ENCODE peak calls at places on chromosomes 4 and X, in five cellular contexts. One of them, this sample, is unnamed.
A peak's percentile ranks its signal among the peaks of the same experiment; 100 is the strongest.

GRCh38 chrX:51931761-51932160 is 38.3 kb downstream of the MAGED1 start:
- DNase-seq in myocyte: no peak
- DNase-seq in EL: no peak
- DNase-seq in left ventricle myocardium inferior: no peak
- DNase-seq in NCI-H524 treated with DMSO at 0.1 percent for 48 hours: no peak
- DNase-seq in this sample: no peak

GRCh38 chr4:85408326-85408725 is 66.6 kb upstream of the ARHGAP24 start:
- DNase-seq in left ventricle myocardium inferior: no peak
- DNase-seq in NCI-H524 treated with DMSO at 0.1 percent for 48 hours: no peak
- DNase-seq in myocyte: no peak
- DNase-seq in EL: no peak
- DNase-seq in this sample: no peak

GRCh38 chr4:13615162-13615561 is 12.4 kb downstream of the BOD1L1 start:
- DNase-seq in EL: no peak
- DNase-seq in NCI-H524 treated with DMSO at 0.1 percent for 48 hours: no peak
- DNase-seq in left ventricle myocardium inferior: no peak
- DNase-seq in myocyte: no peak
- DNase-seq in this sample: no peak

GRCh38 chrX:149908308-149908707 is 21.1 kb upstream of the HSFX4 start:
- DNase-seq in left ventricle myocardium inferior: no peak
- DNase-seq in myocyte: no peak
- DNase-seq in NCI-H524 treated with DMSO at 0.1 percent for 48 hours: no peak
- DNase-seq in EL: no peak
- DNase-seq in this sample: no peak

GRCh38 chr4:8439914-8440490 is 521 bp downstream of the ACOX3 start:
- DNase-seq in left ventricle myocardium inferior: no peak
- DNase-seq in myocyte: no peak
- DNase-seq in NCI-H524 treated with DMSO at 0.1 percent for 48 hours: no peak
- DNase-seq in EL: no peak
- DNase-seq in this sample: no peak

GRCh38 chr4:147157860-147158701 is 212.4 kb upstream of the TTC29 start:
- DNase-seq in left ventricle myocardium inferior: peak; percentile 19
- DNase-seq in myocyte: peak; percentile 56
- DNase-seq in NCI-H524 treated with DMSO at 0.1 percent for 48 hours: no peak
- DNase-seq in EL: peak; percentile 20
- DNase-seq in this sample: peak; percentile 51

GRCh38 chr4:62399242-62399641 is 1199.1 kb downstream of the ADGRL3 start:
- DNase-seq in EL: no peak
- DNase-seq in left ventricle myocardium inferior: no peak
- DNase-seq in NCI-H524 treated with DMSO at 0.1 percent for 48 hours: no peak
- DNase-seq in myocyte: no peak
- DNase-seq in this sample: no peak

GRCh38 chr4:112853662-112854256 is 195.7 kb upstream of the ANK2 start:
- DNase-seq in NCI-H524 treated with DMSO at 0.1 percent for 48 hours: no peak
- DNase-seq in EL: no peak
- DNase-seq in myocyte: no peak
- DNase-seq in left ventricle myocardium inferior: no peak
- DNase-seq in this sample: no peak

GRCh38 chr4:81527115-81527514 is 55.4 kb upstream of the RASGEF1B start:
- DNase-seq in left ventricle myocardium inferior: peak; percentile 62
- DNase-seq in myocyte: no peak
- DNase-seq in EL: no peak
- DNase-seq in NCI-H524 treated with DMSO at 0.1 percent for 48 hours: no peak
- DNase-seq in this sample: peak; percentile 78

GRCh38 chr4:5851637-5852036 is 41.2 kb downstream of the CRMP1 start:
- DNase-seq in EL: no peak
- DNase-seq in NCI-H524 treated with DMSO at 0.1 percent for 48 hours: no peak
- DNase-seq in left ventricle myocardium inferior: no peak
- DNase-seq in myocyte: no peak
- DNase-seq in this sample: no peak

GRCh38 chr4:41323706-41324105 is 67.0 kb downstream of the UCHL1 start:
- DNase-seq in EL: peak; percentile 34
- DNase-seq in myocyte: no peak
- DNase-seq in left ventricle myocardium inferior: no peak
- DNase-seq in NCI-H524 treated with DMSO at 0.1 percent for 48 hours: no peak
- DNase-seq in this sample: no peak

GRCh38 chr4:168859888-168860694 is 150.0 kb downstream of the CBR4 start:
- DNase-seq in EL: peak; percentile 37
- DNase-seq in myocyte: no peak
- DNase-seq in NCI-H524 treated with DMSO at 0.1 percent for 48 hours: no peak
- DNase-seq in left ventricle myocardium inferior: no peak
- DNase-seq in this sample: no peak

GRCh38 chr4:74540193-74540592 is 95.3 kb downstream of the AREG start:
- DNase-seq in left ventricle myocardium inferior: no peak
- DNase-seq in NCI-H524 treated with DMSO at 0.1 percent for 48 hours: no peak
- DNase-seq in EL: peak; percentile 46
- DNase-seq in myocyte: peak; percentile 24
- DNase-seq in this sample: no peak

GRCh38 chr4:68864438-68865177 is 48.8 kb downstream of the UGT2B10 start:
- DNase-seq in EL: no peak
- DNase-seq in left ventricle myocardium inferior: no peak
- DNase-seq in myocyte: no peak
- DNase-seq in NCI-H524 treated with DMSO at 0.1 percent for 48 hours: no peak
- DNase-seq in this sample: no peak

GRCh38 chrX:10516781-10517322 is 103.5 kb downstream of the MID1 start:
- DNase-seq in NCI-H524 treated with DMSO at 0.1 percent for 48 hours: no peak
- DNase-seq in EL: no peak
- DNase-seq in myocyte: no peak
- DNase-seq in left ventricle myocardium inferior: no peak
- DNase-seq in this sample: no peak

GRCh38 chrX:1521459-1521956 is 15.5 kb downstream of the P2RY8 start:
- DNase-seq in EL: no peak
- DNase-seq in myocyte: no peak
- DNase-seq in left ventricle myocardium inferior: no peak
- DNase-seq in NCI-H524 treated with DMSO at 0.1 percent for 48 hours: no peak
- DNase-seq in this sample: no peak

GRCh38 chr4:121614136-121614535 is 82.6 kb downstream of the ANXA5 start:
- DNase-seq in NCI-H524 treated with DMSO at 0.1 percent for 48 hours: no peak
- DNase-seq in myocyte: no peak
- DNase-seq in EL: no peak
- DNase-seq in left ventricle myocardium inferior: no peak
- DNase-seq in this sample: no peak

GRCh38 chr4:74308215-74308614 is at the start of gene EPGN:
- DNase-seq in NCI-H524 treated with DMSO at 0.1 percent for 48 hours: no peak
- DNase-seq in EL: no peak
- DNase-seq in left ventricle myocardium inferior: no peak
- DNase-seq in myocyte: no peak
- DNase-seq in this sample: no peak

GRCh38 chrX:115491766-115492165 is 69.2 kb upstream of the PLS3 start:
- DNase-seq in myocyte: peak; percentile 5
- DNase-seq in EL: no peak
- DNase-seq in left ventricle myocardium inferior: no peak
- DNase-seq in NCI-H524 treated with DMSO at 0.1 percent for 48 hours: no peak
- DNase-seq in this sample: no peak

GRCh38 chrX:41082783-41083182 is 2.5 kb upstream of the USP9X start:
- DNase-seq in NCI-H524 treated with DMSO at 0.1 percent for 48 hours: no peak
- DNase-seq in EL: no peak
- DNase-seq in left ventricle myocardium inferior: no peak
- DNase-seq in myocyte: no peak
- DNase-seq in this sample: no peak

GRCh38 chr4:183618681-183619080 is 40.3 kb downstream of the RWDD4 start:
- DNase-seq in EL: no peak
- DNase-seq in left ventricle myocardium inferior: no peak
- DNase-seq in NCI-H524 treated with DMSO at 0.1 percent for 48 hours: no peak
- DNase-seq in myocyte: peak; percentile 15
- DNase-seq in this sample: no peak

GRCh38 chrX:47297874-47298273 is 65.1 kb downstream of the USP11 start:
- DNase-seq in NCI-H524 treated with DMSO at 0.1 percent for 48 hours: no peak
- DNase-seq in left ventricle myocardium inferior: no peak
- DNase-seq in myocyte: no peak
- DNase-seq in EL: no peak
- DNase-seq in this sample: no peak

GRCh38 chr4:143407475-143407874 is 70.8 kb downstream of the GAB1 start:
- DNase-seq in left ventricle myocardium inferior: no peak
- DNase-seq in myocyte: no peak
- DNase-seq in NCI-H524 treated with DMSO at 0.1 percent for 48 hours: no peak
- DNase-seq in EL: no peak
- DNase-seq in this sample: no peak

GRCh38 chr4:6938758-6939201 is 29.2 kb downstream of the TBC1D14 start:
- DNase-seq in myocyte: no peak
- DNase-seq in EL: no peak
- DNase-seq in left ventricle myocardium inferior: peak; percentile 46
- DNase-seq in NCI-H524 treated with DMSO at 0.1 percent for 48 hours: no peak
- DNase-seq in this sample: peak; percentile 65

GRCh38 chrX:88982933-88983332 is 235.9 kb downstream of the CPXCR1 start:
- DNase-seq in left ventricle myocardium inferior: no peak
- DNase-seq in NCI-H524 treated with DMSO at 0.1 percent for 48 hours: no peak
- DNase-seq in myocyte: no peak
- DNase-seq in EL: no peak
- DNase-seq in this sample: no peak

GRCh38 chr4:76758290-76758882 is 139.6 kb downstream of the SOWAHB start:
- DNase-seq in EL: peak; percentile 84
- DNase-seq in NCI-H524 treated with DMSO at 0.1 percent for 48 hours: no peak
- DNase-seq in myocyte: peak; percentile 92
- DNase-seq in left ventricle myocardium inferior: no peak
- DNase-seq in this sample: no peak

GRCh38 chr4:14879643-14880042 is 122.6 kb upstream of the CPEB2 start:
- DNase-seq in EL: no peak
- DNase-seq in myocyte: peak; percentile 35
- DNase-seq in NCI-H524 treated with DMSO at 0.1 percent for 48 hours: no peak
- DNase-seq in left ventricle myocardium inferior: no peak
- DNase-seq in this sample: no peak

GRCh38 chr4:56728512-56728911 is 47.4 kb upstream of the HOPX start:
- DNase-seq in NCI-H524 treated with DMSO at 0.1 percent for 48 hours: no peak
- DNase-seq in left ventricle myocardium inferior: peak; percentile 42
- DNase-seq in EL: peak; percentile 82
- DNase-seq in myocyte: peak; percentile 55
- DNase-seq in this sample: peak; percentile 47

GRCh38 chr4:2222838-2223237 is 19.1 kb downstream of the HAUS3 start:
- DNase-seq in EL: no peak
- DNase-seq in myocyte: peak; percentile 55
- DNase-seq in left ventricle myocardium inferior: no peak
- DNase-seq in NCI-H524 treated with DMSO at 0.1 percent for 48 hours: no peak
- DNase-seq in this sample: no peak

GRCh38 chr4:2834001-2834921 is 9.4 kb upstream of the ADD1 start:
- DNase-seq in EL: no peak
- DNase-seq in left ventricle myocardium inferior: peak; percentile 11
- DNase-seq in myocyte: peak; percentile 19
- DNase-seq in NCI-H524 treated with DMSO at 0.1 percent for 48 hours: no peak
- DNase-seq in this sample: peak; percentile 28

GRCh38 chrX:85379174-85379907 is at the start of gene POF1B:
- DNase-seq in NCI-H524 treated with DMSO at 0.1 percent for 48 hours: no peak
- DNase-seq in left ventricle myocardium inferior: no peak
- DNase-seq in myocyte: no peak
- DNase-seq in EL: no peak
- DNase-seq in this sample: peak; percentile 12

GRCh38 chr4:53747401-53747800 is 156.1 kb upstream of the LNX1 start:
- DNase-seq in left ventricle myocardium inferior: no peak
- DNase-seq in NCI-H524 treated with DMSO at 0.1 percent for 48 hours: no peak
- DNase-seq in myocyte: no peak
- DNase-seq in EL: no peak
- DNase-seq in this sample: no peak

GRCh38 chr4:121943941-121944340 is 7.9 kb downstream of the TRPC3 start:
- DNase-seq in EL: no peak
- DNase-seq in myocyte: no peak
- DNase-seq in left ventricle myocardium inferior: no peak
- DNase-seq in NCI-H524 treated with DMSO at 0.1 percent for 48 hours: no peak
- DNase-seq in this sample: no peak

GRCh38 chr4:3689576-3690551 is 76.3 kb upstream of the ADRA2C start:
- DNase-seq in myocyte: no peak
- DNase-seq in EL: no peak
- DNase-seq in NCI-H524 treated with DMSO at 0.1 percent for 48 hours: no peak
- DNase-seq in left ventricle myocardium inferior: no peak
- DNase-seq in this sample: peak; percentile 15

GRCh38 chr4:5471691-5472090 is 236.7 kb downstream of the EVC2 start:
- DNase-seq in EL: no peak
- DNase-seq in myocyte: no peak
- DNase-seq in NCI-H524 treated with DMSO at 0.1 percent for 48 hours: no peak
- DNase-seq in left ventricle myocardium inferior: no peak
- DNase-seq in this sample: no peak

GRCh38 chr4:55364691-55365346 is 18.8 kb downstream of the SRD5A3 start:
- DNase-seq in EL: no peak
- DNase-seq in myocyte: no peak
- DNase-seq in NCI-H524 treated with DMSO at 0.1 percent for 48 hours: no peak
- DNase-seq in left ventricle myocardium inferior: no peak
- DNase-seq in this sample: no peak

GRCh38 chrX:21047034-21047455 is 327.2 kb upstream of the CNKSR2 start:
- DNase-seq in NCI-H524 treated with DMSO at 0.1 percent for 48 hours: no peak
- DNase-seq in left ventricle myocardium inferior: no peak
- DNase-seq in myocyte: no peak
- DNase-seq in EL: no peak
- DNase-seq in this sample: no peak